ENCODE peak calls at places on chromosomes 1 and 21, in four cellular contexts. One of them, this sample, is unnamed.

GRCh38 chr1:25792115-25792514 is 7.9 kb upstream of the SELENON start:
- DNase-seq in left ventricle myocardium inferior: no peak
- DNase-seq in fibroblast of lung: no peak
- DNase-seq in ovary: no peak
- DNase-seq in this sample: no peak

GRCh38 chr1:243548516-243548915 is 292.7 kb downstream of the SDCCAG8 start:
- DNase-seq in left ventricle myocardium inferior: no peak
- DNase-seq in fibroblast of lung: no peak
- DNase-seq in ovary: no peak
- DNase-seq in this sample: no peak

GRCh38 chr21:17461582-17461981 is 51.3 kb upstream of the CXADR start:
- DNase-seq in left ventricle myocardium inferior: no peak
- DNase-seq in fibroblast of lung: peak; percentile 65
- DNase-seq in ovary: no peak
- DNase-seq in this sample: no peak

GRCh38 chr1:97308131-97308530 is 586.5 kb downstream of the PTBP2 start:
- DNase-seq in left ventricle myocardium inferior: no peak
- DNase-seq in fibroblast of lung: peak; percentile 36
- DNase-seq in ovary: no peak
- DNase-seq in this sample: no peak

GRCh38 chr1:81689531-81689941 is 111.2 kb upstream of the ADGRL2 start:
- DNase-seq in left ventricle myocardium inferior: no peak
- DNase-seq in fibroblast of lung: peak; percentile 93
- DNase-seq in ovary: no peak
- DNase-seq in this sample: no peak

GRCh38 chr1:38600905-38601304 is 258.7 kb downstream of the RRAGC start:
- DNase-seq in left ventricle myocardium inferior: no peak
- DNase-seq in fibroblast of lung: no peak
- DNase-seq in ovary: no peak
- DNase-seq in this sample: no peak

GRCh38 chr1:11536573-11537379 is 57.8 kb downstream of the DISP3 start:
- DNase-seq in left ventricle myocardium inferior: no peak
- DNase-seq in fibroblast of lung: no peak
- DNase-seq in ovary: no peak
- DNase-seq in this sample: no peak

GRCh38 chr21:30306821-30307330 is 13.2 kb downstream of the KRTAP26-1 start:
- DNase-seq in left ventricle myocardium inferior: no peak
- DNase-seq in fibroblast of lung: no peak
- DNase-seq in ovary: no peak
- DNase-seq in this sample: no peak

GRCh38 chr1:230427981-230428380 is 1.8 kb upstream of the PGBD5 start:
- DNase-seq in left ventricle myocardium inferior: no peak
- DNase-seq in fibroblast of lung: no peak
- DNase-seq in ovary: no peak
- DNase-seq in this sample: no peak

GRCh38 chr1:109641341-109641740 is 14.6 kb upstream of the GSTM4 start:
- DNase-seq in left ventricle myocardium inferior: no peak
- DNase-seq in fibroblast of lung: no peak
- DNase-seq in ovary: no peak
- DNase-seq in this sample: no peak

GRCh38 chr1:109642610-109643009 is 13.3 kb upstream of the GSTM4 start:
- DNase-seq in left ventricle myocardium inferior: no peak
- DNase-seq in fibroblast of lung: no peak
- DNase-seq in ovary: no peak
- DNase-seq in this sample: no peak

GRCh38 chr1:109643385-109644230 is 12.3 kb upstream of the GSTM4 start:
- DNase-seq in left ventricle myocardium inferior: peak; percentile 83
- DNase-seq in fibroblast of lung: peak; percentile 74
- DNase-seq in ovary: peak; percentile 88
- DNase-seq in this sample: peak; percentile 92

GRCh38 chr1:109640285-109640865 is 15.5 kb upstream of the GSTM4 start:
- DNase-seq in left ventricle myocardium inferior: peak; percentile 85
- DNase-seq in fibroblast of lung: peak; percentile 66
- DNase-seq in ovary: peak; percentile 90
- DNase-seq in this sample: peak; percentile 91

GRCh38 chr1:109644670-109645069 is 11.2 kb upstream of the GSTM4 start:
- DNase-seq in left ventricle myocardium inferior: no peak
- DNase-seq in fibroblast of lung: peak; percentile 55
- DNase-seq in ovary: no peak
- DNase-seq in this sample: no peak
- H3K27ac ChIP-seq in left ventricle myocardium inferior: no peak overlapping the region
- H3K27ac ChIP-seq in fibroblast of lung: no peak overlapping the region
- H3K27ac ChIP-seq in ovary: no peak overlapping the region
- H3K27ac ChIP-seq in this sample: no peak overlapping the region

DNA sequence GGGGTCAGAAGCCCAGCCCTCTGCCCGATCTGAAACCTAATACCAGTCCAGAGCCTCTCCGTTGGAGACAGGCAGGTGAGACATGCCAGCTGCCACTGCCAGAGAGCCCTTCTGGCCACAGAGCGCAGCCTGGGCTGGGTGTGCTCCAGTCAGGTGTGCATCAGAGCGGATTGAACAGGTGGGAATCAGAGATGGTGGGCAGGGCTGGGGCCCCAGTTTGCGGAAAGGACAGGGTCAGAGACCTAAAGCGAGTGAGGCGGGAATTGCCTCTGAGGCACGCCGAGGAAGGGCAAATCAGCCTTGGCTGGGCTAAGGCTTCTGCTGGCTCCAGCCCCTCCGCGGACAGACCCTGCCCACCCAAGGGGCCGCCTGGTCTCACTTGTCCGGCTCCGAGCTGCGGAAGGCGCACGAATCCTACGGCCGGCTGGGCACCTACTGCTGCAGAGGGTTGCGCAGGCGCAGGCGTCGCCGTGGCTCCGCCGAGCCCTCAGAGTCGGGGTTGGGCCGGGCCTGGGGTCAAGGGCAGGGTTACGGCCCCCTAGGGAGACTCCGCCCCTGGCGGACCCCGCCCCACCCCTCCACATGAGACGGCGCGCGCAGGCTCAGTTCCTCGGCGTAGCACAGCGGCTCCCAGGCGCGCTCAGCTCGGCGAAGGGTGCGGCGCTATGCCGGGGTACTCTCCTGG is 10.3 kb downstream of the CPLANE2 start:
- DNase-seq in left ventricle myocardium inferior: peak; percentile 62
- DNase-seq in fibroblast of lung: no peak
- DNase-seq in ovary: peak; percentile 83
- DNase-seq in this sample: no peak
- H3K4me3 ChIP-seq in left ventricle myocardium inferior: peak overlapping the region; percentile 60
- H3K4me3 ChIP-seq in fibroblast of lung: no peak overlapping the region
- H3K4me3 ChIP-seq in ovary: peak overlapping the region; percentile 9
- H3K4me3 ChIP-seq in this sample: no peak overlapping the region

GRCh38 chr1:30469426-30469825 is 254.0 kb downstream of the MATN1 start:
- DNase-seq in left ventricle myocardium inferior: no peak
- DNase-seq in fibroblast of lung: no peak
- DNase-seq in ovary: no peak
- DNase-seq in this sample: peak; percentile 24
- H3K4me1 ChIP-seq in left ventricle myocardium inferior: no peaks in the 10 kb centered on the region
- H3K4me1 ChIP-seq in fibroblast of lung: no peaks in the 10 kb centered on the region
- H3K4me1 ChIP-seq in ovary: no peaks in the 10 kb centered on the region
- H3K4me1 ChIP-seq in this sample: no peaks in the 10 kb centered on the region

GRCh38 chr1:15191785-15192184 is 38.2 kb downstream of the TMEM51 start:
- DNase-seq in left ventricle myocardium inferior: no peak
- DNase-seq in fibroblast of lung: no peak
- DNase-seq in ovary: no peak
- DNase-seq in this sample: no peak
- H3K27ac ChIP-seq in left ventricle myocardium inferior: no peak overlapping the region
- H3K27ac ChIP-seq in fibroblast of lung: no peak overlapping the region
- H3K27ac ChIP-seq in ovary: no peak overlapping the region
- H3K27ac ChIP-seq in this sample: no peak overlapping the region

GRCh38 chr1:4792565-4792964 is 138.2 kb downstream of the AJAP1 start:
- DNase-seq in left ventricle myocardium inferior: no peak
- DNase-seq in fibroblast of lung: no peak
- DNase-seq in ovary: no peak
- DNase-seq in this sample: no peak

GRCh38 chr1:4797429-4797828 is 143.0 kb downstream of the AJAP1 start:
- DNase-seq in left ventricle myocardium inferior: no peak
- DNase-seq in fibroblast of lung: no peak
- DNase-seq in ovary: no peak
- DNase-seq in this sample: no peak

GRCh38 chr1:4794020-4794780 is 139.8 kb downstream of the AJAP1 start:
- DNase-seq in left ventricle myocardium inferior: no peak
- DNase-seq in fibroblast of lung: no peak
- DNase-seq in ovary: no peak
- DNase-seq in this sample: no peak

GRCh38 chr1:4796999-4797375 is 142.6 kb downstream of the AJAP1 start:
- DNase-seq in left ventricle myocardium inferior: no peak
- DNase-seq in fibroblast of lung: no peak
- DNase-seq in ovary: no peak
- DNase-seq in this sample: no peak

DNA sequence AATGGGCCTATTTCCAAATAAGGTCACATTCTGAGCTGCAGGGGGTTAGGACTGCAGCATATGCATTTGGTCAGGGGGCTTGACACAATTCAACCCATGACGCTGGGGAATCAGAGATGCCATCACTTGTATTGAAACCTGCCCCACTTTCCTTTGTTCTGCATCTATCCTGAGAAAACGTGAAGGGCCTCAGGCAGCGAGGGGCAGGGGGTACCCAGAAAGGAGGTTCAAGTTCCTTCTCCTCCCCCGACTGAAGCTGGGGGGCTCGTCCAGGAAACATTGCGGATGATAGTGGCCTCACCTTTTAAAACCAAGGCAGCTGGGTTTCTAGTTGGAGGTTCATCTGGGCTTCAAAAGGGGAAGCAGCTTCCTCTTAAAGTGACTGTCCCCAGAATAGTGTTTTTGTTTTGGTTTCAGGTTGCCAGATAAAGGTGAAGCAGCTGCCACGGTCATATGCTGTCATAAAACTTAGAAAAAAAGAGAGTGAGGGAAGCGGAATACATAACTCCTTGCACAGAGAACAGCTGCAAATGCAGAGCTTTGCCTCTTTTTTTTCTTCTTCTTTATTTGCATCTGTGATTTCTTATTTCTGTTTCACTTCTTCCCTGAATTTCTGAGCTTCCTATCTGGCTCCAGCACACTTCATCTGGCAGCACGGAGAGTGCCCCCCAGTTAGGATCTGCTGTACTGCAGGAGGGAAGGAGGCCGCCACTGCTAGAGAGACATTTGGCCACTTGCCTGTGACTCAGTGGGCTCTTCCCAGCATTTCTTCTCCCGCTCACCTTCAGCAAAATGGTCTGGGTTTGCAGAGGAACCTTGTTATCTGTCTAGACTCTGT is 142.0 kb downstream of the AJAP1 start:
- DNase-seq in left ventricle myocardium inferior: no peak
- DNase-seq in fibroblast of lung: no peak
- DNase-seq in ovary: no peak
- DNase-seq in this sample: no peak
- H3K4me3 ChIP-seq in left ventricle myocardium inferior: no peak overlapping the region
- H3K4me3 ChIP-seq in fibroblast of lung: no peak overlapping the region
- H3K4me3 ChIP-seq in ovary: no peak overlapping the region
- H3K4me3 ChIP-seq in this sample: no peak overlapping the region

GRCh38 chr1:21605964-21606705 is 63.0 kb downstream of the RAP1GAP start:
- DNase-seq in left ventricle myocardium inferior: no peak
- DNase-seq in fibroblast of lung: no peak
- DNase-seq in ovary: no peak
- DNase-seq in this sample: no peak
- H3K4me1 ChIP-seq in left ventricle myocardium inferior: no peaks in the 10 kb centered on the region
- H3K4me1 ChIP-seq in fibroblast of lung: no peaks in the 10 kb centered on the region
- H3K4me1 ChIP-seq in ovary: no peaks in the 10 kb centered on the region
- H3K4me1 ChIP-seq in this sample: no peaks in the 10 kb centered on the region

GRCh38 chr1:203120325-203121138 is 7.0 kb upstream of the ADORA1 start:
- DNase-seq in left ventricle myocardium inferior: no peak
- DNase-seq in fibroblast of lung: no peak
- DNase-seq in ovary: no peak
- DNase-seq in this sample: no peak
- H3K27ac ChIP-seq in left ventricle myocardium inferior: no peak overlapping the region
- H3K27ac ChIP-seq in fibroblast of lung: no peak overlapping the region
- H3K27ac ChIP-seq in ovary: no peak overlapping the region
- H3K27ac ChIP-seq in this sample: no peak overlapping the region

DNA sequence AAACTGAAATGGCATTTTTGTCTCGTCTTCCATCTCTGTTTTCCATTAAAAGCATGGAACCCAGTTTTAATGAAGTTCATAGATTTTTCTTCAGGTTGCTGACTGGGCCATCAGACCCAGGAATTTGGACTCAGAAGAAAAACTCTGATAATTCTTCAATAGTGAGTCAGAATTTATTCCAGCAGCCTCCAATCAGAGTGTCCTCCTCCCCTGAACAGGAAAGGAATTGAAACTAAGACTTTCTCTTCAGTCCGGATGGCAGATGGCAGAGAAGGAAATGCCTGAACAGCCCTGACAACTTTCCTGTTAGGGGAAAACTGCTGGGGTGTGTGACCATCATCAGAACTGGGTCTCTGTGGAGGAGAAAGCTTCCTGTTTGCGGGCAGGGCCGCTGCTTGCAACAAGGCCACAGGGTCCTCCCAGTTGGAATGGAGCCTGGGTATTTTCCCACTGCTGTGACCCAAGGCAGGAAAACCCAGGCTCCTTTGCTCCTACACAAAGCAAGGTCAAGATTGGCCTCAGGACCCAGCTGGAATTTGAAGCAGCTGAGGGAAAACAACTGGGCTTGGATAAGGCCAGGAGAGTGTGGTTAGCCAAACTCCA is 20.7 kb downstream of the CD34 start:
- DNase-seq in left ventricle myocardium inferior: peak; percentile 80
- DNase-seq in fibroblast of lung: peak; percentile 70
- DNase-seq in ovary: peak; percentile 74
- DNase-seq in this sample: peak; percentile 87
- H3K4me3 ChIP-seq in left ventricle myocardium inferior: no peak overlapping the region
- H3K4me3 ChIP-seq in fibroblast of lung: peak overlapping the region; percentile 7
- H3K4me3 ChIP-seq in ovary: no peak overlapping the region
- H3K4me3 ChIP-seq in this sample: no peak overlapping the region

This sample was measured in aorta.